ENCODE peak calls at places on chromosomes 16 and 17, in nine cellular contexts. J is fibroblast of pulmonary artery; U is omental fat pad; S is choroid plexus epithelial cell; M is Calu3; X is lung; R is stimulated activated CD4-positive, alpha-beta T cell treated with anti-CD3 and anti-CD28 coated beads, Interleukin-2, amount 100 ng/mL, for 4 hours; I is iPS DF 19.7; D is A549. W is an unnamed sample.

GRCh38 chr17:76506408-76507328 is 5.4 kb upstream of the RHBDF2 start:
- DNase-seq in R (peak), S (peak), M (peak), I (no peak), X (peak), U (peak), D (peak), J (peak), W (peak)

GRCh38 chr17:76935331-76935730 is 67.1 kb downstream of the MGAT5B start:
- DNase-seq in I (no peak), S (peak), M (no peak), D (no peak), J (peak), X (no peak), U (no peak), R (no peak), W (no peak)

GRCh38 chr16:85722066-85722465 is 28.8 kb downstream of the C16orf74 start:
- DNase-seq in M (no peak), R (no peak), J (no peak), U (no peak), D (no peak), I (no peak), X (no peak), S (no peak), W (no peak)

GRCh38 chr16:80341242-80341641 is 199.6 kb upstream of the DYNLRB2 start:
- DNase-seq in S (no peak), I (no peak), X (no peak), J (no peak), R (no peak), M (no peak), U (no peak), D (no peak), W (no peak)

GRCh38 chr17:51165680-51166197 is 472 bp upstream of the NME2 start:
- DNase-seq in I (no peak), U (no peak), S (no peak), R (peak), J (no peak), D (no peak), M (peak), X (no peak), W (no peak)

GRCh38 chr16:70267516-70267915 is 15.8 kb upstream of the EXOSC6 start:
- DNase-seq in S (peak), R (no peak), D (peak), J (peak), X (no peak), I (no peak), U (no peak), M (peak), W (peak)

GRCh38 chr17:59607817-59608403 is 11.8 kb upstream of the CLTC start:
- DNase-seq in J (no peak), X (no peak), I (no peak), M (no peak), U (no peak), S (peak), D (peak), R (peak), W (no peak)

GRCh38 chr17:6090253-6090652 is 20.1 kb downstream of the WSCD1 start:
- DNase-seq in S (no peak), I (no peak), M (no peak), J (no peak), D (no peak), U (no peak), R (no peak), X (no peak), W (no peak)

GRCh38 chr17:44137891-44138709 is 3.6 kb upstream of the HROB start:
- DNase-seq in D (peak), M (peak), J (peak), U (peak), R (peak), X (peak), I (no peak), S (peak), W (peak)

GRCh38 chr17:45405250-45406086 is 27.2 kb downstream of the ARHGAP27 start:
- DNase-seq in X (no peak), M (no peak), I (peak), J (no peak), S (peak), U (no peak), R (no peak), D (peak), W (peak)

GRCh38 chr17:39706921-39707337 is 7.1 kb downstream of the ERBB2 start:
- DNase-seq in R (no peak), J (no peak), U (no peak), X (no peak), S (no peak), I (no peak), D (no peak), M (peak), W (no peak)

GRCh38 chr16:84245933-84246678 is 6.3 kb upstream of the KCNG4 start:
- DNase-seq in M (no peak), J (no peak), R (no peak), X (no peak), I (no peak), U (no peak), S (no peak), D (no peak), W (no peak)

GRCh38 chr17:61479493-61480413 is 27.5 kb downstream of the TBX4 start:
- DNase-seq in R (no peak), S (no peak), J (no peak), D (no peak), I (no peak), X (no peak), M (no peak), U (no peak), W (no peak)

GRCh38 chr16:84875846-84876245 is 56.1 kb downstream of the CRISPLD2 start:
- DNase-seq in R (no peak), X (no peak), I (no peak), U (no peak), S (no peak), M (no peak), J (no peak), D (peak), W (no peak)

GRCh38 chr17:75031972-75032895 is 14.5 kb downstream of the ATP5PD start:
- DNase-seq in S (peak), D (peak), R (peak), J (peak), M (peak), U (peak), X (peak), I (no peak), W (peak)

GRCh38 chr16:86557587-86557986 is 2.6 kb upstream of the MTHFSD start:
- DNase-seq in U (no peak), X (no peak), J (no peak), S (peak), R (no peak), I (no peak), D (no peak), M (no peak), W (no peak)

GRCh38 chr17:64320613-64321553 is 57.8 kb upstream of the TEX2 start:
- DNase-seq in S (peak), R (peak), I (peak), J (peak), M (peak), U (no peak), D (peak), X (peak), W (peak)

GRCh38 chr16:6206080-6206479 is 1108.5 kb upstream of the EEF2KMT start:
- DNase-seq in R (no peak), I (no peak), M (no peak), X (no peak), D (no peak), U (no peak), S (no peak), J (no peak), W (no peak)

GRCh38 chr17:21169496-21169895 is 42.7 kb downstream of the DHRS7B start:
- DNase-seq in S (no peak), J (no peak), M (no peak), D (no peak), X (no peak), I (no peak), R (no peak), U (no peak), W (no peak)

GRCh38 chr16:14098081-14098480 is 27.0 kb downstream of the MRTFB start:
- DNase-seq in I (no peak), X (no peak), M (no peak), D (no peak), R (no peak), U (no peak), S (no peak), J (no peak), W (no peak)

GRCh38 chr17:16381496-16381820 is 567 bp downstream of the UBB start:
- DNase-seq in D (no peak), U (no peak), J (peak), I (no peak), M (no peak), R (peak), X (no peak), S (no peak), W (no peak)

GRCh38 chr16:14011846-14012245 is 59.3 kb upstream of the MRTFB start:
- DNase-seq in S (no peak), J (no peak), D (no peak), R (no peak), X (no peak), U (no peak), I (no peak), M (no peak), W (no peak)

GRCh38 chr16:8630205-8630953 is 8.9 kb downstream of the METTL22 start:
- DNase-seq in U (no peak), J (no peak), M (no peak), X (no peak), I (no peak), R (no peak), D (no peak), S (no peak), W (no peak)

GRCh38 chr17:83091257-83092141 is 12.1 kb downstream of the METRNL start:
- DNase-seq in I (no peak), D (no peak), S (no peak), R (no peak), U (no peak), J (no peak), X (peak), M (peak), W (no peak)

GRCh38 chr17:4118095-4118743 is 24.6 kb downstream of the ZZEF1 start:
- DNase-seq in R (no peak), M (no peak), D (no peak), J (no peak), S (no peak), I (no peak), X (no peak), U (no peak), W (no peak)

GRCh38 chr17:31834448-31834847 is 24.6 kb downstream of the COPRS start:
- DNase-seq in M (no peak), D (no peak), I (no peak), U (no peak), J (no peak), S (peak), R (no peak), X (no peak), W (no peak)

GRCh38 chr17:27613425-27613824 is 17.6 kb upstream of the LGALS9 start:
- DNase-seq in M (no peak), D (no peak), R (no peak), U (no peak), I (no peak), J (no peak), X (no peak), S (no peak), W (no peak)

W was measured in H1.